ENCODE peak calls at places on chromosome X, in four cellular contexts. One of them, this sample, is unnamed.

GRCh38 chrX:42384956-42385355 is 393.0 kb downstream of the PPP1R2C start:
- DNase-seq in H1: no peak
- DNase-seq in IMR-90: no peak
- DNase-seq in GM12878: no peak
- DNase-seq in this sample: no peak

GRCh38 chrX:46485897-46486296 is 59.3 kb downstream of the ZNF674 start:
- DNase-seq in IMR-90: no peak
- DNase-seq in GM12878: no peak
- DNase-seq in H1: no peak
- DNase-seq in this sample: no peak

GRCh38 chrX:141405878-141406492 is 163.7 kb upstream of the SPANXC start:
- DNase-seq in GM12878: no peak
- DNase-seq in H1: no peak
- DNase-seq in IMR-90: peak
- DNase-seq in this sample: no peak

GRCh38 chrX:46477435-46477834 is 67.8 kb downstream of the ZNF674 start:
- DNase-seq in IMR-90: peak
- DNase-seq in GM12878: no peak
- DNase-seq in H1: no peak
- DNase-seq in this sample: no peak

GRCh38 chrX:41332408-41332987 is 1.5 kb upstream of the DDX3X start:
- DNase-seq in H1: no peak
- DNase-seq in IMR-90: peak
- DNase-seq in GM12878: no peak
- DNase-seq in this sample: no peak

GRCh38 chrX:12975999-12976558 is 1.2 kb downstream of the TMSB4X start:
- DNase-seq in IMR-90: peak
- DNase-seq in GM12878: no peak
- DNase-seq in H1: no peak
- DNase-seq in this sample: peak

GRCh38 chrX:10797493-10797892 is 177.1 kb upstream of the MID1 start:
- DNase-seq in H1: no peak
- DNase-seq in GM12878: no peak
- DNase-seq in IMR-90: peak
- DNase-seq in this sample: no peak

GRCh38 chrX:51894697-51895336 is 1.4 kb downstream of the MAGED1 start:
- DNase-seq in GM12878: no peak
- DNase-seq in IMR-90: peak
- DNase-seq in H1: no peak
- DNase-seq in this sample: no peak

GRCh38 chrX:113510586-113510985 is 670.0 kb upstream of the AMOT start:
- DNase-seq in H1: no peak
- DNase-seq in GM12878: no peak
- DNase-seq in IMR-90: no peak
- DNase-seq in this sample: no peak

GRCh38 chrX:110004970-110005369 is 2.1 kb downstream of the TMEM164 start:
- DNase-seq in GM12878: no peak
- DNase-seq in H1: no peak
- DNase-seq in IMR-90: no peak
- DNase-seq in this sample: peak

GRCh38 chrX:110006161-110006560 is 3.2 kb downstream of the TMEM164 start:
- DNase-seq in H1: no peak
- DNase-seq in IMR-90: no peak
- DNase-seq in GM12878: no peak
- DNase-seq in this sample: no peak

GRCh38 chrX:110003167-110004156 is 548 bp downstream of the TMEM164 start:
- DNase-seq in H1: no peak
- DNase-seq in IMR-90: no peak
- DNase-seq in GM12878: no peak
- DNase-seq in this sample: peak

GRCh38 chrX:110002300-110003166 is at the start of gene TMEM164:
- DNase-seq in GM12878: peak
- DNase-seq in H1: no peak
- DNase-seq in IMR-90: peak
- DNase-seq in this sample: peak

GRCh38 chrX:110004210-110004609 is 1.3 kb downstream of the TMEM164 start:
- DNase-seq in H1: no peak
- DNase-seq in IMR-90: no peak
- DNase-seq in GM12878: no peak
- DNase-seq in this sample: no peak
- TF ChIP-seq CHD1 in H1: no peak
- TF ChIP-seq CHD1 in IMR-90: no peak
- TF ChIP-seq CHD1 in GM12878: no peak
- TF ChIP-seq CHD1 in this sample: no peak

DNA sequence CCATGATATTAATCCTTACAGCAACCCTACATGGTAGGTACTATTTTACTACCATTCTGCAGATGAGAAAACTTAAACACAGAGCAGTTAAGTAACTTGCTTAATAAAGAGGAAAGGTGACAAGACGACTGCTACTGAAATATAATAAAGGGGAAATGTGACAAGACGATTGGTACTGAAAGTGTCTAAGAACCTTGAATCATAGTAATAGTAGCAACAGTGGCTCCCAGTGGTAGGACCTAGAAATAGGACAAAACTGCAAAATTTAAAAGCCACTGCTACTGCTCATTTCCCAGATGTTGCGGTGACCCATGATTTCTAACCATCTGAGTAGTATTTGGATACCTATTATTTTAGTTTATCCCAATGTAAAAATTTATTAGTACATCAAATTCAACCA is 89.5 kb downstream of the TASL start:
- DNase-seq in IMR-90: peak
- DNase-seq in GM12878: no peak
- DNase-seq in H1: no peak
- DNase-seq in this sample: no peak
- TF ChIP-seq CHD1 in IMR-90: no peak
- TF ChIP-seq CHD1 in GM12878: no peak
- TF ChIP-seq CHD1 in H1: no peak
- TF ChIP-seq CHD1 in this sample: no peak

DNA sequence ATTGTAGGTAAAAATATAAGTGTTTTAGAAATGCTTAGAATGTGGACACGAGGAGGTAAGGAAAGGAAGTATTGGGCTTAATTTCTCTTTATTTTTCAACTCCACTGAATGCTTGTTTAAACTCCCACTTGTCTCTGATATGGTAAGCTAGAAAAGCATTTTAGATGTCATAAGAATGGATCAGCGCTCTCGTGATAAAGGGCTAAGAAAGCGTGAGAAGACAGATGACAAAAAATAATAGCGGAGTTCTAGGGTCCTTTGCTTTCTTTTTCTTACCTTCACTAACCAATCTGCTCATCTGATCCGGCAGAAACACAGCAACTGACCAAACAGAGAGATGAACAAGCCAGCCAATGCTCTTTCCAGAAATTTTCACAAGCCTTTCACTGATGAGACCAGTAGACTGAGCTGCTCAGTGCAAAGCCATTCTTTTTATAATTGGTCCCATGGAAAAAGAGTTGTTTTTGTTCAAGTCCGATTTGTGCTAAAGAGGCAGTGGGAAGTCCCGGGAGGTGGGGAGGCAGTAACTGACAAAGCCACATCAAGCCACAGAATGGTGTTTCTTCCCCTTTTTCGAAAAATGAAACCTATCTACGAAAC is at the start of gene TASL:
- DNase-seq in IMR-90: no peak
- DNase-seq in H1: no peak
- DNase-seq in GM12878: peak
- DNase-seq in this sample: no peak
- TF ChIP-seq CHD1 in IMR-90: no peak
- TF ChIP-seq CHD1 in H1: no peak
- TF ChIP-seq CHD1 in GM12878: no peak
- TF ChIP-seq CHD1 in this sample: no peak

DNA sequence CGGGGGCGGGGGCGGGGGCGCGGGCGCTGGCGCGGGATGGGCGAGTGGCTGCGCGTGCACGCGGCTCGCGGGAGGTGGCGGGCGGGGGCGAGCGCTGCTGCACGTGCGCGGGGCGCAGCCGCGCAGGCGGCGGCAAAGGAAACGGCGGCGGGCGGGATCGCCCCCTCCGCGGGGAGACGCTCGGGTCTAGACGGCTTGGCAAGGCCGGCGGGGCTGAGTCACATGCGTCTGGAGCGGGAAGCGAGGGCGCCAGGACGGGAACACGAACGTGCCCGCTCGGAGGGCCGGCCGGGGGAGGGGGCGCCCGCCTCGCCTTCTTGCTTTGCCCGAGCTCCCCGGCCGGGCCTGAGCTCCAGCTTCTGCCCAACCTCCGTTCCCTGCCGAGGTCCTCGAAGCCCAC is 4.3 kb upstream of the HAUS7 start:
- DNase-seq in IMR-90: peak
- DNase-seq in GM12878: no peak
- DNase-seq in H1: no peak
- DNase-seq in this sample: peak
- TF ChIP-seq CHD1 in IMR-90: no peak
- TF ChIP-seq CHD1 in GM12878: no peak
- TF ChIP-seq CHD1 in H1: no peak
- TF ChIP-seq CHD1 in this sample: no peak